ENCODE peak calls at places on chromosomes 16 and 17, in ten cellular contexts. F is T-helper 9 cell, C is HEK293T, M is EL, N is AML-193, R is thyroid gland, T is HTR-8/SVneo, A is NCI-H2081, Q is brain microvascular endothelial cell, D is substantia nigra. Z is an unnamed sample.

GRCh38 chr17:66275651-66276050 is 26.8 kb upstream of the PRKCA start:
- DNase-seq in D (no peak), R (no peak), N (peak), F (no peak), Q (peak), A (no peak), C (no peak), T (peak), M (peak), Z (peak)

GRCh38 chr16:86585821-86586611 is 7.7 kb downstream of the FOXL1 start:
- DNase-seq in Q (no peak), F (no peak), C (no peak), R (no peak), T (no peak), D (no peak), A (no peak), M (peak), N (no peak), Z (no peak)

GRCh38 chr16:67750466-67750865 is 31.4 kb upstream of the GFOD2 start:
- DNase-seq in C (no peak), D (no peak), A (no peak), R (no peak), Q (no peak), N (no peak), F (no peak), T (no peak), M (no peak), Z (no peak)

GRCh38 chr17:30095507-30096244 is 20.9 kb upstream of the NSRP1 start:
- DNase-seq in C (peak), D (no peak), Q (peak), T (peak), A (peak), N (peak), F (no peak), R (peak), M (peak), Z (peak)

GRCh38 chr17:35244345-35245195 is 1.7 kb downstream of the SLFN5 start:
- DNase-seq in C (peak), M (peak), R (peak), D (no peak), F (peak), N (no peak), T (peak), A (no peak), Q (peak), Z (peak)

GRCh38 chr17:61495161-61495857 is 43.1 kb downstream of the TBX4 start:
- DNase-seq in C (no peak), R (no peak), N (no peak), D (no peak), M (peak), A (no peak), T (peak), Q (no peak), F (no peak), Z (no peak)

GRCh38 chr16:67927131-67927941 is 4.3 kb downstream of the CTRL start:
- DNase-seq in D (no peak), R (no peak), N (no peak), C (no peak), F (no peak), T (no peak), Q (no peak), A (no peak), M (no peak), Z (no peak)

GRCh38 chr16:27431773-27432599 is 30.0 kb downstream of the IL21R start:
- DNase-seq in R (no peak), F (no peak), Q (no peak), C (peak), N (no peak), D (no peak), A (no peak), T (no peak), M (peak), Z (no peak)

GRCh38 chr17:70521821-70522256 is 352.5 kb downstream of the KCNJ2 start:
- DNase-seq in D (peak), C (no peak), R (peak), F (no peak), N (no peak), Q (peak), T (no peak), A (no peak), M (peak), Z (peak)

GRCh38 chr16:73058221-73058615 is 10.3 kb upstream of the ZFHX3 start:
- DNase-seq in C (no peak), M (peak), F (no peak), R (peak), T (peak), N (peak), D (peak), Q (no peak), A (no peak), Z (peak)

GRCh38 chr17:47615766-47616424 is 33.8 kb upstream of the KPNB1 start:
- DNase-seq in N (peak), A (peak), M (peak), F (no peak), Q (no peak), C (peak), D (no peak), R (no peak), T (peak), Z (peak)

GRCh38 chr17:39701012-39701783 is 1.3 kb downstream of the ERBB2 start:
- DNase-seq in M (no peak), R (no peak), Q (no peak), F (no peak), T (no peak), C (no peak), D (no peak), N (no peak), A (no peak), Z (no peak)

GRCh38 chr17:81487487-81488275 is 24.9 kb downstream of the ACTG1 start:
- DNase-seq in N (peak), T (peak), D (peak), Q (no peak), A (peak), R (peak), C (peak), F (peak), M (peak), Z (peak)

GRCh38 chr16:81443688-81444447 is 740 bp upstream of the CMIP start:
- DNase-seq in Q (no peak), T (no peak), F (peak), D (peak), M (no peak), R (peak), A (no peak), N (no peak), C (no peak), Z (no peak)

GRCh38 chr16:14003119-14003570 is 68.0 kb upstream of the MRTFB start:
- DNase-seq in F (no peak), M (peak), R (peak), D (no peak), Q (peak), C (peak), T (peak), N (peak), A (no peak), Z (peak)

GRCh38 chr17:71378036-71378435 is 742.8 kb upstream of the SOX9 start:
- DNase-seq in R (no peak), D (no peak), Q (no peak), F (no peak), M (no peak), N (no peak), A (no peak), T (no peak), C (no peak), Z (no peak)

GRCh38 chr17:81636505-81637288 is at the start of the genes NPLOC4 and TSPAN10:
- DNase-seq in T (peak), Q (peak), R (peak), D (peak), A (peak), C (peak), N (peak), M (peak), F (peak), Z (peak)

GRCh38 chr16:31002252-31002700 is 8.2 kb downstream of the STX1B start:
- DNase-seq in M (no peak), C (no peak), A (no peak), D (no peak), T (no peak), N (no peak), Q (no peak), R (no peak), F (no peak), Z (no peak)

GRCh38 chr17:62625184-62625869 is 2.1 kb upstream of the MRC2 start:
- DNase-seq in Q (no peak), T (no peak), A (no peak), M (no peak), D (no peak), R (no peak), N (peak), C (no peak), F (no peak), Z (no peak)

GRCh38 chr17:64155751-64156544 is 26.0 kb upstream of the ERN1 start:
- DNase-seq in A (no peak), T (no peak), R (peak), Q (no peak), F (no peak), C (no peak), M (no peak), D (peak), N (no peak), Z (peak)

GRCh38 chr17:3759597-3760216 is 36.0 kb downstream of the HASPIN start:
- DNase-seq in N (no peak), C (no peak), R (no peak), Q (no peak), M (no peak), A (no peak), F (no peak), T (no peak), D (no peak), Z (no peak)

GRCh38 chr16:72878301-72879269 is 169.3 kb downstream of the ZFHX3 start:
- DNase-seq in D (no peak), A (no peak), F (no peak), Q (peak), T (peak), N (no peak), C (no peak), R (no peak), M (peak), Z (no peak)

GRCh38 chr16:89893642-89894548 is 20.5 kb downstream of the TCF25 start:
- DNase-seq in F (no peak), R (no peak), C (no peak), N (no peak), Q (no peak), D (no peak), A (no peak), T (no peak), M (no peak), Z (no peak)

GRCh38 chr16:66408181-66409048 is 18.7 kb upstream of the BEAN1 start:
- DNase-seq in T (no peak), Q (peak), C (no peak), D (no peak), R (no peak), N (peak), A (no peak), M (peak), F (no peak), Z (peak)

GRCh38 chr17:62456016-62456415 is 22.6 kb upstream of the TLK2 start:
- DNase-seq in T (no peak), F (no peak), N (no peak), C (no peak), Q (no peak), D (no peak), A (no peak), R (no peak), M (no peak), Z (no peak)

GRCh38 chr16:88945473-88945872 is 31.5 kb downstream of the CBFA2T3 start:
- DNase-seq in R (no peak), D (no peak), C (no peak), A (no peak), F (no peak), Q (no peak), T (no peak), N (no peak), M (no peak), Z (no peak)

GRCh38 chr17:27538156-27538955 is 82.1 kb downstream of the KSR1 start:
- DNase-seq in M (no peak), F (no peak), A (no peak), N (no peak), R (no peak), Q (no peak), T (no peak), C (no peak), D (peak), Z (no peak)

GRCh38 chr16:30658731-30659506 is 688 bp downstream of the FBRS start:
- DNase-seq in F (peak), N (peak), C (peak), D (peak), Q (peak), A (peak), M (peak), R (peak), T (peak), Z (peak)

GRCh38 chr17:28720247-28720996 is 637 bp downstream of the RPL23A start:
- DNase-seq in A (peak), N (peak), C (no peak), M (no peak), R (no peak), T (no peak), D (no peak), F (no peak), Q (no peak), Z (no peak)

GRCh38 chr17:27577124-27577761 is 53.7 kb upstream of the LGALS9 start:
- DNase-seq in T (no peak), N (no peak), C (no peak), M (peak), R (peak), Q (peak), D (peak), F (no peak), A (no peak), Z (no peak)

GRCh38 chr17:74603032-74603635 is 11.1 kb upstream of the CD300LD start:
- DNase-seq in C (no peak), T (no peak), R (no peak), D (no peak), A (no peak), M (no peak), F (no peak), N (no peak), Q (no peak), Z (no peak)

GRCh38 chr16:81585785-81586184 is 141.2 kb downstream of the CMIP start:
- DNase-seq in D (no peak), N (no peak), F (no peak), T (peak), R (no peak), Q (no peak), C (peak), M (no peak), A (no peak), Z (peak)

GRCh38 chr17:13031718-13032350 is 14.0 kb upstream of the ELAC2 start:
- DNase-seq in C (peak), D (peak), N (peak), Q (peak), F (peak), M (peak), A (peak), R (peak), T (peak), Z (peak)

GRCh38 chr16:66503030-66503429 is 46.9 kb downstream of the TK2 start:
- DNase-seq in D (peak), C (no peak), R (no peak), F (no peak), Q (no peak), A (no peak), M (no peak), T (no peak), N (no peak), Z (no peak)

GRCh38 chr17:80565347-80566053 is 20.9 kb downstream of the RPTOR start:
- DNase-seq in F (no peak), R (peak), A (no peak), Q (peak), D (no peak), N (no peak), T (no peak), M (no peak), C (no peak), Z (no peak)

GRCh38 chr17:55564077-55564476 is 52.8 kb upstream of the SMIM36 start:
- DNase-seq in A (no peak), N (no peak), Q (no peak), T (no peak), F (no peak), M (no peak), R (no peak), D (no peak), C (no peak), Z (no peak)

GRCh38 chr17:40530988-40531971 is 29.9 kb upstream of the TNS4 start:
- DNase-seq in F (peak), Q (no peak), N (no peak), A (no peak), D (no peak), R (peak), T (no peak), C (no peak), M (no peak), Z (no peak)

GRCh38 chr16:5298202-5298601 is 200.6 kb upstream of the EEF2KMT start:
- DNase-seq in A (no peak), D (no peak), C (no peak), F (no peak), M (no peak), N (no peak), Q (no peak), T (no peak), R (no peak), Z (no peak)

Z was measured in lung microvascular endothelial cell.